ENCODE peak calls at places on chromosome 16, in four cellular contexts. L is DND-41, I is lower lobe of right lung, B is body of pancreas. A is an unnamed sample.

GRCh38 chr16:11198817-11199216 is 57.2 kb downstream of the SOCS1 start:
- DNase-seq in L (no peak), I (no peak), B (no peak), A (no peak)

GRCh38 chr16:80117731-80118130 is 423.1 kb upstream of the DYNLRB2 start:
- DNase-seq in B (no peak), I (no peak), L (no peak), A (no peak)

GRCh38 chr16:67942200-67942509 is 1.8 kb downstream of the LCAT start:
- DNase-seq in L (peak; percentile 46), B (peak; percentile 52), I (no peak), A (no peak)

GRCh38 chr16:10126686-10127085 is 55.5 kb downstream of the GRIN2A start:
- DNase-seq in I (no peak), L (no peak), B (no peak), A (no peak)

GRCh38 chr16:81585785-81586184 is 141.2 kb downstream of the CMIP start:
- DNase-seq in I (no peak), B (no peak), L (no peak), A (no peak)

GRCh38 chr16:81623365-81624102 is 155.6 kb upstream of the PLCG2 start:
- DNase-seq in L (peak; percentile 46), B (peak; percentile 60), I (no peak), A (no peak)

GRCh38 chr16:57578521-57579360 is 36.3 kb downstream of the ADGRG5 start:
- DNase-seq in I (no peak), B (no peak), L (peak; percentile 19), A (no peak)

GRCh38 chr16:80047796-80048649 is 447.5 kb upstream of the MAF start:
- DNase-seq in B (no peak), I (no peak), L (no peak), A (no peak)

GRCh38 chr16:81264386-81264785 is 25.9 kb downstream of the BCO1 start:
- DNase-seq in B (no peak), L (no peak), I (no peak), A (no peak)

GRCh38 chr16:22206847-22207714 is 1.0 kb downstream of the EEF2K start:
- DNase-seq in L (peak; percentile 60), B (peak; percentile 93), I (peak; percentile 86), A (peak; percentile 91)

GRCh38 chr16:10352262-10352661 is 33.6 kb upstream of the ATF7IP2 start:
- DNase-seq in I (no peak), B (no peak), L (no peak), A (no peak)

GRCh38 chr16:80903616-80904015 is 99.2 kb upstream of the CDYL2 start:
- DNase-seq in B (no peak), I (no peak), L (no peak), A (no peak)

GRCh38 chr16:49019081-49019633 is 262.5 kb downstream of the CBLN1 start:
- DNase-seq in L (no peak), B (no peak), I (no peak), A (no peak)

GRCh38 chr16:57299009-57299718 is 14.7 kb upstream of the PLLP start:
- DNase-seq in I (peak; percentile 59), B (no peak), L (no peak), A (no peak)

GRCh38 chr16:649646-650045 is 481 bp downstream of the WDR90 start:
- DNase-seq in I (no peak), B (no peak), L (peak; percentile 41), A (no peak)
- H3K4me3 ChIP-seq in I (peak overlapping the region; percentile 79), B (peak overlapping the region; percentile 70), L (peak overlapping the region; percentile 45), A (peak overlapping the region; percentile 51)

GRCh38 chr16:1019234-1019933 is 37.8 kb downstream of the SOX8 start:
- DNase-seq in L (no peak), I (no peak), B (peak; percentile 53), A (peak; percentile 92)
- H3K4me3 ChIP-seq in L (no peak overlapping the region), I (peak overlapping the region; percentile 37), B (no peak overlapping the region), A (no peak overlapping the region)

DNA sequence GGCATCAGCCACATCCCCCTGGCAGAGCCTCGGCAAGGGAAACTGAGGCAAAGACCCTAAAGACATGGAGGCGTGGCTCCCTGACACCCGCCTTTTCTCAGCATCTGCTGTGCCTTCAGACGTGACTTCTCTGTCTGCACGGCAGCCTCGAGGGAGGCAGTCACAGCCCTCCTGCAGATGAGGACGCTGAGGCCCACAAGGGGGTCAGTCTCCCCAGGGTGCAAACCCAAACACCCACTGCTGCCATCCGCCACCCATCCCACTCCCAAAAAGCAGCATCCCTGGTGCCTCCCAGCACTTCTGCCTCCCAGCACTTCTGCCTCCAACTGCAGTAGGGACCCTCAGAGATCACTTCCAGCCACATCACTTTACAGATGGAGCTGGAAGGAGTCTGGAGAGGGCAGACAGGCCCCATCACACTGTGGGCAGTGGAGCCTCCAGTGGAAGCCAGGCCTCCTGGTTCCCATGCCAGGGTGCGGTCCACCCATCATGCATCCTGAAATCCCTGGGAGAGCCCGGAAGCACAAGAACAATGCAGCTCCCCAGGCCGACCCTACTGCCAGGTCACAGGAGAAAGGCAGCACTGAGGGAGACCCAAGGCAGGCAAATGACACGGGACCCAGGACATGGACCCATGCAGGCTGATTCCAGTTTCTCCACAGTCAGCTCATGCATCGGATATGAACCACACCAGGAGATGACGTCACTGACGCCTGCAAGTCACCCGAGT is 23.8 kb downstream of the KDM8 start:
- DNase-seq in B (no peak), L (no peak), I (peak; percentile 40), A (peak; percentile 28)
- H3K4me3 ChIP-seq in B (no peak overlapping the region), L (no peak overlapping the region), I (no peak overlapping the region), A (no peak overlapping the region)

DNA sequence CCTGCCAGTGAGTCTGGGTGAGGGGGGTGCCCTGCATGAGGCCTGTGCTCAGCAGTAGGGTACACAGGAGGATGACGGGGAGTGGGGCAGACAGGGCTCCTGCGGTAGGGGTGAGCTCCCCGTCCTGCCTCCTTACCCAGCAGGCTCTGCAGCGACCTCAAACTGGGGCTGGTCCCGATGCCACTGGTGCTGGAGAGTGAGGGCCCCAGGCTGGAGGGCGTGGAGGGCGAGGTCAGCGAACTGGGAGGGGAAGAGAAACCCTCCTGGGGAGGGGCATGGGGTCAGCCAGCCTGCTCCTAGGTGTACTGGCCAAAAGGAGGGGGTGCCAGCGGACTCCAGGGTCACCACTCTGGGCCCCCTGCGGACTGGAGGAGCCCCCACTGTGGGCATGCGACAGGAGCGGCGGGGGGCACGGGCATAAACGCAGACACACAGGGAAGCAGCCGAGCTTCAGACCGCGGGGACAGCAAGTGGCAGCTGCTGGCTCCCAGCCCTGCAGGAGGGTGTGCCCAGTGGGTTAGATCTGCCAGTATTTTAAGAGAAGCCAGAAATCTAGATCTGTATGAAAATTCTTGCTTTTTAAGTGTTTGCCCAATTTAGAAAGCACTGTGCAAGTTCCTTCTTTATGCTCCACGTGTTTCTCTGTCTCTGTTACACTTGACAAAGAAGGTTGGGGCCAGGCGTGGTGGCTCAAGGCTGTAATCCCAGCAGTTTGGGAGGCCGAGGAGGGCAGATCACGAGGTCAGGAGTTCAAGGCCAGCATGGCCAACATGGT is 9.0 kb upstream of the VASN start:
- DNase-seq in L (no peak), B (no peak), I (no peak), A (peak; percentile 47)
- H3K4me3 ChIP-seq in L (no peak overlapping the region), B (no peak overlapping the region), I (no peak overlapping the region), A (no peak overlapping the region)

GRCh38 chr16:85615852-85616607 is 2.9 kb downstream of the GSE1 start:
- DNase-seq in I (peak; percentile 90), B (peak; percentile 84), L (peak; percentile 93), A (peak; percentile 94)
- H3K4me3 ChIP-seq in I (peak overlapping the region; percentile 71), B (no peak overlapping the region), L (no peak overlapping the region), A (no peak overlapping the region)

DNA sequence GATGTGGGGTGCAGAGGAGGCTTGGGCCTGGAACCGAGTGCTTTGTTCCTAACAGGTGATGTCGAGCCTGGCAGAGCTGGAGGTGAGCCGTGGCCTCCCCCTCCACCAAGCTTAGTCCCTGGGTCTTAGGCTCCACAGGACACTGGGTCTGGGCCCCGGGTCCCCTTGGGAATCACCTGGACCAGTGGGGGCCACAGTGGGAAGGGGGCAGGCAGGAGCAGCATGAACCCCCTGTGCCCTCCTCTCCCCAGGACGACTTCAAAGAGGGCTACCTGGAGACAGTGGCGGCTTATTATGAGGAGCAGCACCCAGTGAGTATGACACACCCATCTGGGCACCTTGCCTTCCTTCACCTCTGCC is 2.5 kb downstream of the IL32 start:
- DNase-seq in B (no peak), L (no peak), I (no peak), A (no peak)
- H3K4me3 ChIP-seq in B (peak overlapping the region; percentile 11), L (no peak overlapping the region), I (peak overlapping the region; percentile 25), A (no peak overlapping the region)

DNA sequence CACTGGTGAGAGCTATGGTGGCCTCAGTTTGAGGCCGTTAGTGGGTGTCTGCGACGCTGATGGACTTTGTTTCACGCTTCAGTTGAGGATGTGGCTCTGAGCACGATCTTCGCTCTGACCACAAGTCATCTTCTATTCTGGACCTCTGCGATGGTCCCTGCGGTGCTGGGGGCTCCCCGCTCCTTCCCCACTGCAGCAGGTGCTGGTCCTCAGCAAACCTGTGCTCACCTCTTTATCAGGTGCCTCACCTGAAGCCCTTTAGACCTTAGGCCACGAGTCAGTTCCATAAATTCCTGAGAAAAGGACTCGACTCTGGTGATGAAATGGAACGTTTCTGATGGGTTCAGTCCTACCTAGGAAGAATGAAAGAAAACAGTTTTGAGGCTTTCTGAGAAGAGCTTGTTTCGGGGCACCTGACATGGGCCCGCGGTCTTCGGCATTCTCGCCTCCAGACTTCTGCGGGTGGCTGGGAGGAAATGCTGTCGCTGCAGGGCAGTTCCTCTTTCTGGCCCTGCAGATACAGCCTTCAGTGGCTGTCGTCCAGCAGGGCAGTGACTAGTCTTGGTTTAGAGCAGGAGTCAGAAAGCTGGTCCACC is 4.7 kb downstream of the KCTD5 start:
- DNase-seq in B (no peak), I (peak; percentile 79), L (no peak), A (peak; percentile 73)
- H3K4me3 ChIP-seq in B (no peak overlapping the region), I (peak overlapping the region; percentile 17), L (no peak overlapping the region), A (no peak overlapping the region)

GRCh38 chr16:87383522-87384161 is at the start of gene FBXO31:
- DNase-seq in L (peak; percentile 91), I (peak; percentile 88), B (peak; percentile 87), A (peak; percentile 95)

GRCh38 chr16:87382023-87382785 is 1.4 kb downstream of the FBXO31 start:
- DNase-seq in I (peak; percentile 37), B (no peak), L (no peak), A (no peak)

GRCh38 chr16:87380403-87380802 is 3.2 kb downstream of the FBXO31 start:
- DNase-seq in L (no peak), I (peak; percentile 28), B (no peak), A (no peak)

GRCh38 chr16:87384162-87384999 is 805 bp upstream of the FBXO31 start:
- DNase-seq in I (peak; percentile 72), B (peak; percentile 64), L (no peak), A (peak; percentile 86)

GRCh38 chr16:87380875-87381274 is 2.7 kb downstream of the FBXO31 start:
- DNase-seq in B (no peak), L (no peak), I (peak; percentile 13), A (no peak)
- H3K4me3 ChIP-seq in B (no peak overlapping the region), L (no peak overlapping the region), I (peak overlapping the region; percentile 90), A (peak overlapping the region; percentile 73)